ENCODE peak calls at places on chromosomes 12 and 14, in seven cellular contexts. E is effector memory CD8-positive, alpha-beta T cell; S is colonic mucosa; H is sigmoid colon; D is posterior vena cava; K is NCI-H524; I is GM12864. F is an unnamed sample.
A peak's percentile ranks its signal among the peaks of the same experiment; 100 is the strongest.

GRCh38 chr12:90510948-90511347 is 444.0 kb downstream of the CCER1 start:
- DNase-seq in E (no peak), S (no peak), H (no peak), D (no peak), K (no peak), I (no peak), F (no peak)

GRCh38 chr12:40156031-40156764 is 50.3 kb upstream of the SLC2A13 start:
- DNase-seq in E (no peak), S (no peak), H (no peak), D (no peak), K (peak; percentile 60), I (no peak), F (no peak)

GRCh38 chr12:64029013-64029857 is 184.7 kb downstream of the SRGAP1 start:
- DNase-seq in E (no peak), S (no peak), H (peak; percentile 77), D (no peak), K (no peak), I (no peak), F (no peak)

GRCh38 chr12:51448618-51449256 is 24.1 kb downstream of the SLC4A8 start:
- DNase-seq in E (no peak), S (no peak), H (no peak), D (no peak), K (no peak), I (no peak), F (no peak)

GRCh38 chr12:92055877-92056276 is 89.8 kb downstream of the BTG1 start:
- DNase-seq in E (peak; percentile 18), S (peak; percentile 64), H (no peak), D (no peak), K (no peak), I (no peak), F (peak; percentile 36)

GRCh38 chr14:64540208-64541202 is at the start of gene HSPA2:
- DNase-seq in E (peak; percentile 90), S (peak; percentile 99), H (peak; percentile 100), D (peak; percentile 100), K (peak; percentile 98), I (peak; percentile 91), F (peak; percentile 82)

GRCh38 chr14:73825551-73826188 is 26.0 kb upstream of the PTGR2 start:
- DNase-seq in E (peak; percentile 78), S (peak; percentile 94), H (peak; percentile 96), D (peak; percentile 98), K (peak; percentile 71), I (peak; percentile 38), F (peak; percentile 57)

GRCh38 chr12:64998327-64999156 is 122.6 kb downstream of the WIF1 start:
- DNase-seq in E (no peak), S (no peak), H (no peak), D (no peak), K (no peak), I (no peak), F (no peak)

GRCh38 chr14:100770605-100771120 is 44.0 kb downstream of the DLK1 start:
- DNase-seq in E (no peak), S (no peak), H (peak; percentile 44), D (peak; percentile 58), K (no peak), I (no peak), F (no peak)

GRCh38 chr12:110180591-110181005 is 56.4 kb downstream of the IFT81 start:
- DNase-seq in E (no peak), S (no peak), H (no peak), D (no peak), K (no peak), I (no peak), F (no peak)

GRCh38 chr14:77867476-77867875 is 67.6 kb downstream of the ADCK1 start:
- DNase-seq in E (no peak), S (no peak), H (no peak), D (no peak), K (no peak), I (no peak), F (no peak)

GRCh38 chr14:75315143-75315542 is 36.5 kb downstream of the FOS start:
- DNase-seq in E (no peak), S (peak; percentile 56), H (peak; percentile 68), D (no peak), K (no peak), I (no peak), F (no peak)

GRCh38 chr14:38098074-38098846 is 109.4 kb upstream of the SSTR1 start:
- DNase-seq in E (no peak), S (no peak), H (no peak), D (no peak), K (no peak), I (no peak), F (no peak)

GRCh38 chr14:39434401-39434800 is 2.2 kb upstream of the FBXO33 start:
- DNase-seq in E (no peak), S (no peak), H (no peak), D (no peak), K (no peak), I (no peak), F (no peak)